ENCODE peak calls at places on chromosomes 12 and 14, in ten cellular contexts. F is activated T-helper 1 cell treated with anti-CD3 and anti-CD28 coated beads, Interleukin-2, amount 50 U/mL, for 16 hours; W is EL; T is AG10803; L is spleen; N is stimulated activated CD8-positive, alpha-beta memory T cell treated with anti-CD3 and anti-CD28 coated beads, Interleukin-15, amount 100 ng/mL, for 1 hour; P is cardiac fibroblast; J is mesendoderm; E is GM06990; K is CD4-positive, alpha-beta T cell. B is an unnamed sample.

GRCh38 chr12:32877670-32878459 is 18.7 kb downstream of the PKP2 start:
- DNase-seq in L (no peak), W (no peak), E (no peak), K (no peak), P (peak), N (no peak), F (no peak), J (peak), T (peak), B (no peak)

GRCh38 chr12:123058980-123059379 is 78.5 kb downstream of the ARL6IP4 start:
- DNase-seq in E (no peak), P (no peak), N (no peak), J (no peak), W (peak), T (peak), F (no peak), L (no peak), K (no peak), B (no peak)

GRCh38 chr14:69363055-69363454 is 35.0 kb downstream of the ERH start:
- DNase-seq in N (no peak), K (no peak), L (no peak), E (no peak), J (peak), F (no peak), T (peak), P (peak), W (no peak), B (no peak)

GRCh38 chr12:108310489-108310888 is 28.6 kb downstream of the CMKLR1 start:
- DNase-seq in J (peak), N (no peak), F (no peak), T (no peak), K (no peak), E (no peak), P (peak), L (no peak), W (no peak), B (no peak)

GRCh38 chr12:107144990-107145389 is 51.6 kb upstream of the CRY1 start:
- DNase-seq in P (peak), N (no peak), F (no peak), E (no peak), J (peak), K (no peak), T (no peak), W (peak), L (no peak), B (peak)

GRCh38 chr14:69632154-69632553 is 20.8 kb downstream of the SUSD6 start:
- DNase-seq in P (no peak), K (no peak), E (no peak), F (no peak), J (peak), W (no peak), T (no peak), N (no peak), L (no peak), B (no peak)

GRCh38 chr14:58395815-58396626 is at the start of gene TOMM20L:
- DNase-seq in J (peak), L (peak), E (peak), T (peak), F (peak), W (peak), N (peak), K (peak), P (peak), B (peak)

GRCh38 chr14:95344536-95344935 is 24.8 kb upstream of the CLMN start:
- DNase-seq in F (no peak), K (no peak), P (no peak), L (no peak), J (no peak), W (no peak), E (no peak), N (no peak), T (no peak), B (no peak)

GRCh38 chr14:101017806-101018560 is 114.5 kb upstream of the RTL1 start:
- DNase-seq in W (no peak), J (no peak), T (no peak), P (no peak), F (no peak), E (no peak), L (peak), K (no peak), N (no peak), B (no peak)

B was measured in PC-3.